ENCODE peak calls at places on chromosomes 4 and X, in five cellular contexts. L, E, X, G and Z are unnamed samples.

GRCh38 chrX:118496763-118497079 is 1.1 kb downstream of the DOCK11 start:
- DNase-seq in L (no peak), E (no peak), X (no peak), G (no peak), Z (no peak)

GRCh38 chrX:48798318-48798717 is 3.5 kb upstream of the HDAC6 start:
- DNase-seq in L (no peak), E (no peak), X (no peak), G (no peak), Z (no peak)

GRCh38 chrX:9604111-9604907 is 139.5 kb downstream of the TBL1X start:
- DNase-seq in L (no peak), E (no peak), X (no peak), G (peak), Z (no peak)

GRCh38 chr4:176001171-176002006 is 64.3 kb upstream of the WDR17 start:
- DNase-seq in L (no peak), E (no peak), X (peak), G (peak), Z (peak)

GRCh38 chr4:19104176-19104575 is 1082.6 kb upstream of the LCORL start:
- DNase-seq in L (no peak), E (no peak), X (no peak), G (no peak), Z (no peak)

GRCh38 chr4:44985938-44986337 is 259.6 kb upstream of the GNPDA2 start:
- DNase-seq in L (no peak), E (no peak), X (no peak), G (no peak), Z (no peak)

GRCh38 chrX:138945219-138945618 is 233.7 kb upstream of the FGF13 start:
- DNase-seq in L (no peak), E (no peak), X (no peak), G (no peak), Z (no peak)

GRCh38 chr4:10584042-10584441 is 100.5 kb downstream of the CLNK start:
- DNase-seq in L (no peak), E (peak), X (no peak), G (no peak), Z (peak)

GRCh38 chr4:70591955-70592582 is at the start of gene AMBN:
- DNase-seq in L (no peak), E (no peak), X (no peak), G (no peak), Z (no peak)

GRCh38 chr4:15765910-15766703 is 12.0 kb upstream of the CD38 start:
- DNase-seq in L (no peak), E (no peak), X (no peak), G (no peak), Z (peak)

GRCh38 chr4:3685081-3685645 is 81.0 kb upstream of the ADRA2C start:
- DNase-seq in L (peak), E (no peak), X (peak), G (no peak), Z (no peak)

GRCh38 chr4:185222598-185222997 is 13.2 kb downstream of the SNX25 start:
- DNase-seq in L (no peak), E (no peak), X (no peak), G (no peak), Z (no peak)

GRCh38 chr4:106795326-106795725 is 240.8 kb downstream of the DKK2 start:
- DNase-seq in L (no peak), E (no peak), X (no peak), G (no peak), Z (no peak)

GRCh38 chr4:13983189-13983790 is 355.8 kb upstream of the BOD1L1 start:
- DNase-seq in L (no peak), E (no peak), X (no peak), G (no peak), Z (no peak)

GRCh38 chr4:183073838-183074145 is 25.3 kb upstream of the WWC2 start:
- DNase-seq in L (no peak), E (no peak), X (no peak), G (no peak), Z (no peak)

GRCh38 chr4:1364217-1364616 is 17.2 kb downstream of the UVSSA start:
- DNase-seq in L (no peak), E (no peak), X (no peak), G (peak), Z (no peak)

GRCh38 chrX:110045988-110046387 is 43.1 kb downstream of the TMEM164 start:
- DNase-seq in L (no peak), E (no peak), X (no peak), G (no peak), Z (no peak)

GRCh38 chrX:25726539-25726938 is 411.6 kb upstream of the MAGEB18 start:
- DNase-seq in L (no peak), E (no peak), X (no peak), G (no peak), Z (no peak)

GRCh38 chr4:23614284-23614892 is 275.5 kb downstream of the PPARGC1A start:
- DNase-seq in L (no peak), E (no peak), X (no peak), G (no peak), Z (no peak)

GRCh38 chr4:176902710-176903323 is 110.1 kb upstream of the VEGFC start:
- DNase-seq in L (no peak), E (no peak), X (no peak), G (no peak), Z (no peak)

GRCh38 chr4:107843394-107843793 is 18.7 kb downstream of the SGMS2 start:
- DNase-seq in L (no peak), E (no peak), X (no peak), G (no peak), Z (no peak)

GRCh38 chr4:15385928-15386327 is 41.9 kb upstream of the C1QTNF7 start:
- DNase-seq in L (no peak), E (no peak), X (peak), G (no peak), Z (no peak)

GRCh38 chr4:76067652-76068286 is 6.7 kb upstream of the ART3 start:
- DNase-seq in L (no peak), E (peak), X (peak), G (no peak), Z (peak)
- TF ChIP-seq POLR2AphosphoS5 in L (no peak), E (no peak), X (no peak), G (no peak), Z (no peak)

GRCh38 chr4:153025402-153025801 is 89.3 kb downstream of the FHDC1 start:
- DNase-seq in L (no peak), E (no peak), X (no peak), G (no peak), Z (peak)

GRCh38 chr4:153022233-153022632 is 86.1 kb downstream of the FHDC1 start:
- DNase-seq in L (no peak), E (peak), X (no peak), G (peak), Z (peak)

GRCh38 chr4:153024466-153024865 is 88.3 kb downstream of the FHDC1 start:
- DNase-seq in L (no peak), E (no peak), X (no peak), G (no peak), Z (no peak)

GRCh38 chr4:153026947-153027346 is 90.8 kb downstream of the FHDC1 start:
- DNase-seq in L (no peak), E (no peak), X (no peak), G (no peak), Z (no peak)

DNA sequence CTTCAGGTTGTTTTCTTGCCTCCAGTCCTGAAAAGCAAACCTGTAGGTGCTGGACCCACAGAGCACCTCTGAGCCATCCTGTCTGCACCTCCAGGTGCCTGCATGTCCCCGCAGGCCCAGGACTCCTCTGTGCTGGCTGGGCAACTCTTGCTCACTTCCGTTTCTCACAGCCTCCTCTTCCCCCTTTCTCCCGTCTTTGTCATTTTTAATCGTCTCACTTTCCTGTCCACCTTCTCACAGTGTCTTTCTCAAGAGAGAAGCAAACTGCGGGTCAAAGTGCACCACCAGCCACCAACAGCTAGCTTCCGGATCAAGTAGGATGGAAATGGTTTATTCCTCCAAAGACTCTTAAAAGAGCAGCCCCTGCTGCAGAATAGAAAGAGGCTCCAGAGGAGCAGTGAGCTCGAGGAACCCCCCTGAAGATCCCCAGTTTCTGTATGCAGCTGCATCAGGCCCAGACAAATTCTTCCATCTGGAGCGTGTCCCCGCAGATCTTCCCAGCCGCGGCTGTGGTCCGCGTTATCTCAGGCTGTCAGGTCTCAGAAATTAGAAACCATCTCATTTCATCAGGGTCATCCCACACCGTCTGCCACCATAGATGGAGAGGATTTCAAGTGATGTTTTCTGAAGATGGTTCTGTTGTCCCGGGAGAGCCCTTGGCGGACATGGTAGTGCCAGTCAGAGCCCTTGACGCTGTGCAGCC is 87.7 kb downstream of the FHDC1 start:
- DNase-seq in L (no peak), E (no peak), X (no peak), G (no peak), Z (peak)
- TF ChIP-seq EP300 in L (no peak), E (no peak), X (no peak), G (no peak), Z (no peak)

DNA sequence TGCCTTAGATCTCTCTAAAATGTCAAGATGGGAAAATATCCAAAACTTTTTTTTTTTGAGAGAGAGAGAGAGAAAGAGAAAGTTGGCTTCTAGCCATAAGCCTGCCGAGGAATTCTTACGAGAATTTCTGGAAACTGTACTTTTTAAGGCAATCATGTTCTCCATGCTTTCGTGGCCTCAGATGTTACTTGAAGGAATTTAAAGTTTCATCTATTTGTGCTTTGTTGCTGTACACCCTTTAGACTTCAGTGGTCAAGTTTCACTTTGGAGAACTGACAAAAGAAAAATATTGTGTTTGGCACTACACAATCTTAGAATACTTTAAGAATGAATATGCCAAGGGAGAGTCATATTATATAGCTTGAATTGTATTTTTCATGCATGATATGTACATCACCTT is 53.9 kb downstream of the FAT4 start:
- DNase-seq in L (no peak), E (no peak), X (no peak), G (no peak), Z (no peak)
- TF ChIP-seq POLR2AphosphoS5 in L (no peak), E (no peak), X (no peak), G (no peak), Z (peak)

GRCh38 chrX:40104649-40105015 is 6.9 kb upstream of the BCOR start:
- DNase-seq in L (no peak), E (peak), X (peak), G (no peak), Z (peak)

GRCh38 chrX:40105791-40106676 is 8.3 kb upstream of the BCOR start:
- DNase-seq in L (no peak), E (peak), X (peak), G (peak), Z (peak)

GRCh38 chrX:40103565-40104323 is 6.0 kb upstream of the BCOR start:
- DNase-seq in L (no peak), E (no peak), X (no peak), G (no peak), Z (no peak)

GRCh38 chrX:40106677-40107290 is 9.0 kb upstream of the BCOR start:
- DNase-seq in L (no peak), E (no peak), X (no peak), G (no peak), Z (no peak)

GRCh38 chrX:40105016-40105790 is 7.4 kb upstream of the BCOR start:
- DNase-seq in L (no peak), E (no peak), X (no peak), G (peak), Z (peak)
- TF ChIP-seq EP300 in L (no peak), E (no peak), X (no peak), G (no peak), Z (no peak)

GRCh38 chr4:123398151-123398802 is 1.7 kb downstream of the SPRY1 start:
- DNase-seq in L (peak), E (peak), X (peak), G (peak), Z (peak)

GRCh38 chr4:123399638-123400358 is 3.2 kb downstream of the SPRY1 start:
- DNase-seq in L (no peak), E (no peak), X (no peak), G (no peak), Z (no peak)

GRCh38 chr4:123396294-123397275 is at the start of gene SPRY1:
- DNase-seq in L (peak), E (peak), X (peak), G (no peak), Z (peak)

GRCh38 chr4:123397276-123398150 is 918 bp downstream of the SPRY1 start:
- DNase-seq in L (peak), E (peak), X (peak), G (peak), Z (peak)

DNA sequence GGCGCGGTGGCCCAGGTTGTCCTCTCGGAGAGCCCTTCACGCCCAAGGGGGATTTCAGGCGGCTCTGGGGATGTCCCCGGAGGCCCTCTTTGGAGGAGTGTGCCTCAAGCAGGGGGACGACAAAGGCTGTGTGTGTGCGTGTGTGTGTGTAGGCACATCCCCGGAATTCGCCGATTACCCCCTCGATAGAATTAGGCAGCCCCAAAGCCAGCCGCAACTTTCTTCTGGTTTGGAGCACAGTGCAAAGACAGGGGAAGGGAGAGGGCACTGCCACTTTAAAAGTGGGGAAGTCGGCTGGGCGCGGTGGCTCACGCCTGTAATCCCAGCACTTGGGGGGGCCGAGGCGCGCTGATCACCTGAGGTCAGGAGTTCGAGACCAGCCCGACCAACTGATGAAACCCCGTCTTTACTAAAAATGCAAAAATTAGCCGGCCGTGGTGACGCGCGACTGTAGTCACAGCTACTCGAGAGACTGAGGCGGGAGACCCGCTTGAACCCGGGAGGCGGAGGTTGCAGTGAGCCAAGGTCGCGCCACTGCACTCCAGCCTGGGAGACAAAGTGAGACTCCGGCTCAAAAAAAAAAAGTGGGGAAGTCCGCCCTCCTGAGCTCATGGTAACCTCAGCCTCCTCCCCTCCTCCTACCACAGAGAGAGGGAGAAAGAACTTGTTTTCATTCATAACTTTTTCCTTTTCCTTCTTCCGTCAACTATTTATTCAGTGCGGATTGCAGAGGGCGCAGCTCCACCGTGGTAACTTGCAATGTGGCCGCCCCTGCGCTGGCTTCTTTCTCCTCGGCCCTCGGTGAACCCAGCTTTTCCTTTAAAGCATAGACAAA is 2.4 kb downstream of the SPRY1 start:
- DNase-seq in L (peak), E (peak), X (peak), G (peak), Z (peak)
- TF ChIP-seq POLR2AphosphoS5 in L (no peak), E (peak), X (no peak), G (peak), Z (no peak)

GRCh38 chrX:7093305-7093704 is 54.2 kb upstream of the STS start:
- DNase-seq in L (no peak), E (no peak), X (no peak), G (no peak), Z (no peak)
- TF ChIP-seq EP300 in L (no peak), E (no peak), X (no peak), G (no peak), Z (no peak)

GRCh38 chr4:159677521-159677920 is 574.6 kb downstream of the RAPGEF2 start:
- DNase-seq in L (no peak), E (no peak), X (no peak), G (no peak), Z (no peak)
- TF ChIP-seq POLR2AphosphoS5 in L (no peak), E (no peak), X (no peak), G (no peak), Z (no peak)

DNA sequence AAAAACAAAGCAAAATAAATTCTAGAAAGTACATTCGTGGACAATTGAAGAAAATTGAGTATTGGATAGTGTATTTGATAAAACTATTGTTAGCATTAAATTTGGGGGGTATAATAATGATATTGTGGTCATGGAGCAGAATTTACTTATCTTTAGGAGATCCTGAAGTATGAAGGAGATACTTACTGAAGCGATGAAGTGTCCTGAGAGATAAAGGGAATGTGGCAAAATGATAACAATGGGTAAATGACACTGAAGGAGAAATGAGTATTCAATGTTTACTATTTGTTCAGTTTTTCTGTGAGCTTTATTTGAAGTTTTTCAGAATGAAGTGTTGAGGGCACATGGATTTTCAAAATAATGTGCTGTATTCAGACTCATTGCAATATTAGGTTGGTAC is 30.0 kb upstream of the BLTP1 start:
- DNase-seq in L (no peak), E (no peak), X (no peak), G (no peak), Z (no peak)
- TF ChIP-seq EP300 in L (no peak), E (no peak), X (no peak), G (no peak), Z (no peak)